ENCODE peak calls at places on chromosomes 13 and 19, in eight cellular contexts. L is hippocampal formation; T is iris pigment epithelial cell; Q is activated CD4-positive, alpha-beta T cell treated with anti-CD3 and anti-CD28 coated beads, Interleukin-2, amount 50 U/mL, for 48 hours; M is T-helper 1 cell; Z is psoas muscle; F is stimulated activated CD4-positive, alpha-beta T cell treated with anti-CD3 and anti-CD28 coated beads, Interleukin-4, amount 100 ng/mL, for 4 hours; R is astrocyte of the spinal cord. A is an unnamed sample.

GRCh38 chr13:98405107-98405571 is 171.8 kb downstream of the STK24 start:
- DNase-seq in L (peak), T (peak), Q (no peak), M (no peak), Z (no peak), F (no peak), R (peak), A (no peak)

GRCh38 chr13:46728777-46729176 is 68.2 kb downstream of the ESD start:
- DNase-seq in L (no peak), T (peak), Q (peak), M (no peak), Z (no peak), F (no peak), R (no peak), A (no peak)

GRCh38 chr19:48551437-48552302 is at the start of gene SULT2B1:
- DNase-seq in L (no peak), T (no peak), Q (no peak), M (no peak), Z (no peak), F (no peak), R (no peak), A (peak)

GRCh38 chr13:33110713-33111413 is 94.6 kb downstream of the KL start:
- DNase-seq in L (no peak), T (peak), Q (no peak), M (no peak), Z (peak), F (no peak), R (peak), A (no peak)

GRCh38 chr13:110363009-110363408 is 55.9 kb downstream of the COL4A2 start:
- DNase-seq in L (no peak), T (no peak), Q (no peak), M (no peak), Z (no peak), F (no peak), R (no peak), A (no peak)

GRCh38 chr19:45558399-45558878 is 26.2 kb downstream of the OPA3 start:
- DNase-seq in L (peak), T (peak), Q (peak), M (peak), Z (no peak), F (peak), R (peak), A (no peak)

GRCh38 chr13:25046985-25047660 is 48.8 kb upstream of the PABPC3 start:
- DNase-seq in L (peak), T (peak), Q (no peak), M (no peak), Z (no peak), F (no peak), R (peak), A (no peak)

GRCh38 chr13:110132178-110132975 is 174.6 kb downstream of the COL4A1 start:
- DNase-seq in L (no peak), T (no peak), Q (no peak), M (no peak), Z (no peak), F (no peak), R (no peak), A (no peak)

GRCh38 chr19:13817018-13817614 is 21.9 kb downstream of the ZSWIM4 start:
- DNase-seq in L (no peak), T (no peak), Q (peak), M (no peak), Z (no peak), F (no peak), R (no peak), A (no peak)

GRCh38 chr13:40668335-40668734 is 1.9 kb upstream of the FOXO1 start:
- DNase-seq in L (no peak), T (no peak), Q (peak), M (no peak), Z (peak), F (no peak), R (no peak), A (no peak)

GRCh38 chr19:42124386-42124901 is 7.8 kb downstream of the POU2F2 start:
- DNase-seq in L (no peak), T (no peak), Q (no peak), M (no peak), Z (no peak), F (no peak), R (no peak), A (no peak)

GRCh38 chr19:1324792-1325567 is 39.3 kb downstream of the EFNA2 start:
- DNase-seq in L (peak), T (peak), Q (peak), M (no peak), Z (peak), F (peak), R (peak), A (no peak)

GRCh38 chr19:294341-294818 is 3.2 kb upstream of the PLPP2 start:
- DNase-seq in L (no peak), T (peak), Q (no peak), M (no peak), Z (no peak), F (no peak), R (no peak), A (no peak)

GRCh38 chr19:7397687-7398086 is 49.0 kb downstream of the ARHGEF18 start:
- DNase-seq in L (no peak), T (peak), Q (no peak), M (no peak), Z (no peak), F (no peak), R (peak), A (no peak)

GRCh38 chr13:60397693-60398437 is 845 bp downstream of the TDRD3 start:
- DNase-seq in L (peak), T (peak), Q (peak), M (peak), Z (peak), F (no peak), R (peak), A (no peak)

GRCh38 chr13:35840991-35841604 is 290.1 kb downstream of the DCLK1 start:
- DNase-seq in L (peak), T (no peak), Q (no peak), M (no peak), Z (no peak), F (no peak), R (no peak), A (no peak)

GRCh38 chr19:18713550-18714117 is 30.2 kb downstream of the CRTC1 start:
- DNase-seq in L (no peak), T (no peak), Q (no peak), M (no peak), Z (no peak), F (no peak), R (no peak), A (no peak)

GRCh38 chr13:54775501-54776191 is 1747.0 kb downstream of the OLFM4 start:
- DNase-seq in L (no peak), T (no peak), Q (no peak), M (no peak), Z (no peak), F (no peak), R (no peak), A (no peak)

GRCh38 chr19:48678201-48678600 is 5.4 kb upstream of the NTN5 start:
- DNase-seq in L (no peak), T (no peak), Q (no peak), M (no peak), Z (no peak), F (no peak), R (no peak), A (no peak)

GRCh38 chr19:32138416-32138815 is 207.0 kb upstream of the ZNF507 start:
- DNase-seq in L (no peak), T (no peak), Q (no peak), M (no peak), Z (no peak), F (no peak), R (no peak), A (no peak)

GRCh38 chr19:12749938-12750521 is 1.6 kb upstream of the BEST2 start:
- DNase-seq in L (no peak), T (peak), Q (no peak), M (no peak), Z (no peak), F (no peak), R (peak), A (no peak)

GRCh38 chr13:49308104-49308875 is 60.6 kb downstream of the CDADC1 start:
- DNase-seq in L (peak), T (peak), Q (no peak), M (no peak), Z (peak), F (no peak), R (peak), A (peak)

GRCh38 chr19:30431591-30431990 is 59.4 kb downstream of the ZNF536 start:
- DNase-seq in L (no peak), T (no peak), Q (no peak), M (no peak), Z (no peak), F (no peak), R (no peak), A (no peak)

GRCh38 chr13:41613984-41614581 is 156.7 kb downstream of the RGCC start:
- DNase-seq in L (no peak), T (peak), Q (no peak), M (no peak), Z (peak), F (no peak), R (peak), A (no peak)

GRCh38 chr13:44389856-44390255 is 16.2 kb downstream of the SERP2 start:
- DNase-seq in L (no peak), T (no peak), Q (no peak), M (no peak), Z (no peak), F (no peak), R (no peak), A (no peak)

GRCh38 chr13:112486386-112487126 is 101.4 kb downstream of the TUBGCP3 start:
- DNase-seq in L (no peak), T (no peak), Q (no peak), M (no peak), Z (no peak), F (no peak), R (no peak), A (no peak)

GRCh38 chr19:2212861-2213711 is 23.0 kb downstream of the PLEKHJ1 start:
- DNase-seq in L (no peak), T (no peak), Q (no peak), M (no peak), Z (no peak), F (no peak), R (no peak), A (no peak)

GRCh38 chr19:32876919-32877285 is 7.3 kb upstream of the SLC7A9 start:
- DNase-seq in L (no peak), T (peak), Q (no peak), M (no peak), Z (no peak), F (no peak), R (peak), A (no peak)

GRCh38 chr19:55319786-55320185 is 5.4 kb downstream of the TMEM150B start:
- DNase-seq in L (peak), T (peak), Q (no peak), M (no peak), Z (peak), F (no peak), R (peak), A (no peak)

GRCh38 chr13:63088226-63088625 is 1672.6 kb upstream of the PCDH20 start:
- DNase-seq in L (no peak), T (peak), Q (no peak), M (no peak), Z (no peak), F (no peak), R (peak), A (no peak)

GRCh38 chr13:39254606-39255005 is 216.3 kb downstream of the NHLRC3 start:
- DNase-seq in L (no peak), T (no peak), Q (no peak), M (no peak), Z (no peak), F (no peak), R (no peak), A (no peak)

GRCh38 chr13:40779796-40780285 is 8.9 kb upstream of the MRPS31 start:
- DNase-seq in L (no peak), T (no peak), Q (no peak), M (no peak), Z (no peak), F (no peak), R (no peak), A (no peak)

GRCh38 chr19:48746738-48747575 is at the start of gene IZUMO1:
- DNase-seq in L (peak), T (peak), Q (peak), M (peak), Z (peak), F (peak), R (peak), A (no peak)

GRCh38 chr13:50915562-50915961 is 6.0 kb downstream of the RNASEH2B start:
- DNase-seq in L (no peak), T (no peak), Q (peak), M (no peak), Z (no peak), F (no peak), R (no peak), A (no peak)

GRCh38 chr13:104823709-104824108 is 1711.8 kb downstream of the EFNB2 start:
- DNase-seq in L (no peak), T (no peak), Q (no peak), M (no peak), Z (no peak), F (no peak), R (no peak), A (no peak)

A was measured in LNCaP clone FGC.